ENCODE peak calls at places on chromosomes 2 and 18, in nine cellular contexts. One of them, this sample, is unnamed.
A peak's percentile ranks its signal among the peaks of the same experiment; 100 is the strongest.

GRCh38 chr2:65434592-65435241 is 2.3 kb upstream of the SPRED2 start:
- DNase-seq in CD4-positive, alpha-beta memory T cell: no peak
- DNase-seq in activated gamma-delta T cell treated with anti-CD3 and anti-CD28 coated beads, Interleukin-2, amount 50 U/mL, for 16 hours: no peak
- DNase-seq in DMS 273 treated with DMSO at 0.1 percent for 48 hours: no peak
- DNase-seq in T-helper 9 cell: no peak
- DNase-seq in cardiac muscle cell: no peak
- DNase-seq in activated CD4-positive, alpha-beta T cell treated with anti-CD3 and anti-CD28 coated beads for 4 hours: no peak
- DNase-seq in mucosa of descending colon: no peak
- DNase-seq in heart left ventricle: no peak
- DNase-seq in this sample: no peak

GRCh38 chr2:121804997-121805766 is 49.7 kb downstream of the TSN start:
- DNase-seq in DMS 273 treated with DMSO at 0.1 percent for 48 hours: no peak
- DNase-seq in activated CD4-positive, alpha-beta T cell treated with anti-CD3 and anti-CD28 coated beads for 4 hours: no peak
- DNase-seq in cardiac muscle cell: no peak
- DNase-seq in CD4-positive, alpha-beta memory T cell: no peak
- DNase-seq in T-helper 9 cell: no peak
- DNase-seq in activated gamma-delta T cell treated with anti-CD3 and anti-CD28 coated beads, Interleukin-2, amount 50 U/mL, for 16 hours: no peak
- DNase-seq in heart left ventricle: no peak
- DNase-seq in mucosa of descending colon: no peak
- DNase-seq in this sample: no peak

GRCh38 chr2:43387092-43388062 is 161.0 kb upstream of the ZFP36L2 start:
- DNase-seq in activated gamma-delta T cell treated with anti-CD3 and anti-CD28 coated beads, Interleukin-2, amount 50 U/mL, for 16 hours: no peak
- DNase-seq in activated CD4-positive, alpha-beta T cell treated with anti-CD3 and anti-CD28 coated beads for 4 hours: no peak
- DNase-seq in DMS 273 treated with DMSO at 0.1 percent for 48 hours: no peak
- DNase-seq in heart left ventricle: no peak
- DNase-seq in cardiac muscle cell: peak; percentile 49
- DNase-seq in T-helper 9 cell: no peak
- DNase-seq in CD4-positive, alpha-beta memory T cell: no peak
- DNase-seq in mucosa of descending colon: peak; percentile 29
- DNase-seq in this sample: no peak

GRCh38 chr18:42649636-42650035 is 465.8 kb downstream of the RIT2 start:
- DNase-seq in CD4-positive, alpha-beta memory T cell: no peak
- DNase-seq in DMS 273 treated with DMSO at 0.1 percent for 48 hours: no peak
- DNase-seq in activated CD4-positive, alpha-beta T cell treated with anti-CD3 and anti-CD28 coated beads for 4 hours: no peak
- DNase-seq in mucosa of descending colon: no peak
- DNase-seq in heart left ventricle: no peak
- DNase-seq in activated gamma-delta T cell treated with anti-CD3 and anti-CD28 coated beads, Interleukin-2, amount 50 U/mL, for 16 hours: no peak
- DNase-seq in cardiac muscle cell: peak; percentile 44
- DNase-seq in T-helper 9 cell: no peak
- DNase-seq in this sample: no peak

GRCh38 chr18:40152859-40153258 is 1802.2 kb upstream of the PIK3C3 start:
- DNase-seq in mucosa of descending colon: no peak
- DNase-seq in CD4-positive, alpha-beta memory T cell: no peak
- DNase-seq in cardiac muscle cell: peak; percentile 16
- DNase-seq in DMS 273 treated with DMSO at 0.1 percent for 48 hours: no peak
- DNase-seq in T-helper 9 cell: no peak
- DNase-seq in activated CD4-positive, alpha-beta T cell treated with anti-CD3 and anti-CD28 coated beads for 4 hours: no peak
- DNase-seq in heart left ventricle: no peak
- DNase-seq in activated gamma-delta T cell treated with anti-CD3 and anti-CD28 coated beads, Interleukin-2, amount 50 U/mL, for 16 hours: no peak
- DNase-seq in this sample: no peak

GRCh38 chr18:35998967-35999366 is 26.5 kb downstream of the RMP24 start:
- DNase-seq in heart left ventricle: no peak
- DNase-seq in cardiac muscle cell: peak; percentile 21
- DNase-seq in T-helper 9 cell: no peak
- DNase-seq in CD4-positive, alpha-beta memory T cell: no peak
- DNase-seq in activated CD4-positive, alpha-beta T cell treated with anti-CD3 and anti-CD28 coated beads for 4 hours: no peak
- DNase-seq in mucosa of descending colon: no peak
- DNase-seq in DMS 273 treated with DMSO at 0.1 percent for 48 hours: no peak
- DNase-seq in activated gamma-delta T cell treated with anti-CD3 and anti-CD28 coated beads, Interleukin-2, amount 50 U/mL, for 16 hours: no peak
- DNase-seq in this sample: no peak

GRCh38 chr2:228657807-228658402 is 476.4 kb upstream of the SPHKAP start:
- DNase-seq in activated CD4-positive, alpha-beta T cell treated with anti-CD3 and anti-CD28 coated beads for 4 hours: no peak
- DNase-seq in cardiac muscle cell: peak; percentile 62
- DNase-seq in heart left ventricle: no peak
- DNase-seq in T-helper 9 cell: no peak
- DNase-seq in DMS 273 treated with DMSO at 0.1 percent for 48 hours: peak; percentile 5
- DNase-seq in CD4-positive, alpha-beta memory T cell: no peak
- DNase-seq in activated gamma-delta T cell treated with anti-CD3 and anti-CD28 coated beads, Interleukin-2, amount 50 U/mL, for 16 hours: no peak
- DNase-seq in mucosa of descending colon: no peak
- DNase-seq in this sample: peak; percentile 24

GRCh38 chr2:233287871-233288270 is 19.7 kb upstream of the SAG start:
- DNase-seq in DMS 273 treated with DMSO at 0.1 percent for 48 hours: no peak
- DNase-seq in T-helper 9 cell: no peak
- DNase-seq in cardiac muscle cell: no peak
- DNase-seq in activated gamma-delta T cell treated with anti-CD3 and anti-CD28 coated beads, Interleukin-2, amount 50 U/mL, for 16 hours: no peak
- DNase-seq in activated CD4-positive, alpha-beta T cell treated with anti-CD3 and anti-CD28 coated beads for 4 hours: no peak
- DNase-seq in CD4-positive, alpha-beta memory T cell: no peak
- DNase-seq in heart left ventricle: no peak
- DNase-seq in mucosa of descending colon: no peak
- DNase-seq in this sample: no peak

GRCh38 chr2:105431367-105432088 is 32.7 kb upstream of the FHL2 start:
- DNase-seq in DMS 273 treated with DMSO at 0.1 percent for 48 hours: no peak
- DNase-seq in heart left ventricle: peak; percentile 80
- DNase-seq in T-helper 9 cell: no peak
- DNase-seq in activated gamma-delta T cell treated with anti-CD3 and anti-CD28 coated beads, Interleukin-2, amount 50 U/mL, for 16 hours: no peak
- DNase-seq in mucosa of descending colon: no peak
- DNase-seq in CD4-positive, alpha-beta memory T cell: no peak
- DNase-seq in activated CD4-positive, alpha-beta T cell treated with anti-CD3 and anti-CD28 coated beads for 4 hours: no peak
- DNase-seq in cardiac muscle cell: peak; percentile 74
- DNase-seq in this sample: no peak

GRCh38 chr2:43273477-43273876 is 47.1 kb upstream of the ZFP36L2 start:
- DNase-seq in CD4-positive, alpha-beta memory T cell: no peak
- DNase-seq in cardiac muscle cell: peak; percentile 37
- DNase-seq in T-helper 9 cell: no peak
- DNase-seq in mucosa of descending colon: no peak
- DNase-seq in activated CD4-positive, alpha-beta T cell treated with anti-CD3 and anti-CD28 coated beads for 4 hours: no peak
- DNase-seq in heart left ventricle: no peak
- DNase-seq in activated gamma-delta T cell treated with anti-CD3 and anti-CD28 coated beads, Interleukin-2, amount 50 U/mL, for 16 hours: no peak
- DNase-seq in DMS 273 treated with DMSO at 0.1 percent for 48 hours: no peak
- DNase-seq in this sample: no peak

GRCh38 chr2:133633309-133633708 is 65.0 kb upstream of the NCKAP5 start:
- DNase-seq in T-helper 9 cell: no peak
- DNase-seq in activated gamma-delta T cell treated with anti-CD3 and anti-CD28 coated beads, Interleukin-2, amount 50 U/mL, for 16 hours: no peak
- DNase-seq in cardiac muscle cell: no peak
- DNase-seq in activated CD4-positive, alpha-beta T cell treated with anti-CD3 and anti-CD28 coated beads for 4 hours: no peak
- DNase-seq in CD4-positive, alpha-beta memory T cell: no peak
- DNase-seq in DMS 273 treated with DMSO at 0.1 percent for 48 hours: no peak
- DNase-seq in heart left ventricle: no peak
- DNase-seq in mucosa of descending colon: no peak
- DNase-seq in this sample: no peak

GRCh38 chr2:189874571-189875320 is 90.5 kb downstream of the PMS1 start:
- DNase-seq in DMS 273 treated with DMSO at 0.1 percent for 48 hours: no peak
- DNase-seq in activated gamma-delta T cell treated with anti-CD3 and anti-CD28 coated beads, Interleukin-2, amount 50 U/mL, for 16 hours: no peak
- DNase-seq in heart left ventricle: no peak
- DNase-seq in cardiac muscle cell: no peak
- DNase-seq in activated CD4-positive, alpha-beta T cell treated with anti-CD3 and anti-CD28 coated beads for 4 hours: no peak
- DNase-seq in T-helper 9 cell: no peak
- DNase-seq in mucosa of descending colon: no peak
- DNase-seq in CD4-positive, alpha-beta memory T cell: no peak
- DNase-seq in this sample: no peak

GRCh38 chr2:233638836-233639235 is 2.6 kb downstream of the UGT1A10 start:
- DNase-seq in cardiac muscle cell: no peak
- DNase-seq in activated gamma-delta T cell treated with anti-CD3 and anti-CD28 coated beads, Interleukin-2, amount 50 U/mL, for 16 hours: no peak
- DNase-seq in DMS 273 treated with DMSO at 0.1 percent for 48 hours: no peak
- DNase-seq in T-helper 9 cell: no peak
- DNase-seq in heart left ventricle: no peak
- DNase-seq in mucosa of descending colon: peak; percentile 69
- DNase-seq in activated CD4-positive, alpha-beta T cell treated with anti-CD3 and anti-CD28 coated beads for 4 hours: no peak
- DNase-seq in CD4-positive, alpha-beta memory T cell: no peak
- DNase-seq in this sample: no peak

GRCh38 chr18:48713302-48713701 is 174.5 kb downstream of the CTIF start:
- DNase-seq in heart left ventricle: peak; percentile 72
- DNase-seq in T-helper 9 cell: no peak
- DNase-seq in mucosa of descending colon: no peak
- DNase-seq in DMS 273 treated with DMSO at 0.1 percent for 48 hours: no peak
- DNase-seq in CD4-positive, alpha-beta memory T cell: no peak
- DNase-seq in cardiac muscle cell: peak; percentile 78
- DNase-seq in activated gamma-delta T cell treated with anti-CD3 and anti-CD28 coated beads, Interleukin-2, amount 50 U/mL, for 16 hours: no peak
- DNase-seq in activated CD4-positive, alpha-beta T cell treated with anti-CD3 and anti-CD28 coated beads for 4 hours: no peak
- DNase-seq in this sample: no peak

GRCh38 chr2:129253461-129253812 is 726.0 kb upstream of the RAB6C start:
- DNase-seq in T-helper 9 cell: no peak
- DNase-seq in mucosa of descending colon: peak; percentile 7
- DNase-seq in DMS 273 treated with DMSO at 0.1 percent for 48 hours: no peak
- DNase-seq in heart left ventricle: no peak
- DNase-seq in CD4-positive, alpha-beta memory T cell: no peak
- DNase-seq in activated gamma-delta T cell treated with anti-CD3 and anti-CD28 coated beads, Interleukin-2, amount 50 U/mL, for 16 hours: no peak
- DNase-seq in cardiac muscle cell: peak; percentile 53
- DNase-seq in activated CD4-positive, alpha-beta T cell treated with anti-CD3 and anti-CD28 coated beads for 4 hours: no peak
- DNase-seq in this sample: peak; percentile 10

GRCh38 chr18:59729781-59730180 is 32.6 kb upstream of the CCBE1 start:
- DNase-seq in T-helper 9 cell: no peak
- DNase-seq in activated CD4-positive, alpha-beta T cell treated with anti-CD3 and anti-CD28 coated beads for 4 hours: no peak
- DNase-seq in mucosa of descending colon: no peak
- DNase-seq in DMS 273 treated with DMSO at 0.1 percent for 48 hours: no peak
- DNase-seq in activated gamma-delta T cell treated with anti-CD3 and anti-CD28 coated beads, Interleukin-2, amount 50 U/mL, for 16 hours: no peak
- DNase-seq in heart left ventricle: no peak
- DNase-seq in CD4-positive, alpha-beta memory T cell: no peak
- DNase-seq in cardiac muscle cell: no peak
- DNase-seq in this sample: no peak

GRCh38 chr2:45134726-45135125 is 125.5 kb upstream of the SIX2 start:
- DNase-seq in activated gamma-delta T cell treated with anti-CD3 and anti-CD28 coated beads, Interleukin-2, amount 50 U/mL, for 16 hours: no peak
- DNase-seq in CD4-positive, alpha-beta memory T cell: no peak
- DNase-seq in DMS 273 treated with DMSO at 0.1 percent for 48 hours: no peak
- DNase-seq in cardiac muscle cell: peak; percentile 71
- DNase-seq in mucosa of descending colon: peak; percentile 31
- DNase-seq in activated CD4-positive, alpha-beta T cell treated with anti-CD3 and anti-CD28 coated beads for 4 hours: no peak
- DNase-seq in heart left ventricle: no peak
- DNase-seq in T-helper 9 cell: no peak
- DNase-seq in this sample: no peak

GRCh38 chr2:168397629-168398028 is 58.4 kb upstream of the CERS6 start:
- DNase-seq in mucosa of descending colon: no peak
- DNase-seq in CD4-positive, alpha-beta memory T cell: no peak
- DNase-seq in cardiac muscle cell: no peak
- DNase-seq in T-helper 9 cell: no peak
- DNase-seq in activated gamma-delta T cell treated with anti-CD3 and anti-CD28 coated beads, Interleukin-2, amount 50 U/mL, for 16 hours: no peak
- DNase-seq in DMS 273 treated with DMSO at 0.1 percent for 48 hours: peak; percentile 51
- DNase-seq in heart left ventricle: no peak
- DNase-seq in activated CD4-positive, alpha-beta T cell treated with anti-CD3 and anti-CD28 coated beads for 4 hours: no peak
- DNase-seq in this sample: no peak

GRCh38 chr18:69495338-69495737 is 94.7 kb downstream of the DOK6 start:
- DNase-seq in T-helper 9 cell: no peak
- DNase-seq in activated CD4-positive, alpha-beta T cell treated with anti-CD3 and anti-CD28 coated beads for 4 hours: no peak
- DNase-seq in CD4-positive, alpha-beta memory T cell: no peak
- DNase-seq in mucosa of descending colon: no peak
- DNase-seq in DMS 273 treated with DMSO at 0.1 percent for 48 hours: no peak
- DNase-seq in heart left ventricle: no peak
- DNase-seq in activated gamma-delta T cell treated with anti-CD3 and anti-CD28 coated beads, Interleukin-2, amount 50 U/mL, for 16 hours: no peak
- DNase-seq in cardiac muscle cell: no peak
- DNase-seq in this sample: no peak

GRCh38 chr18:5295231-5295920 is at the start of gene ZBTB14:
- DNase-seq in heart left ventricle: peak; percentile 83
- DNase-seq in activated CD4-positive, alpha-beta T cell treated with anti-CD3 and anti-CD28 coated beads for 4 hours: peak; percentile 70
- DNase-seq in CD4-positive, alpha-beta memory T cell: peak; percentile 79
- DNase-seq in cardiac muscle cell: peak; percentile 78
- DNase-seq in activated gamma-delta T cell treated with anti-CD3 and anti-CD28 coated beads, Interleukin-2, amount 50 U/mL, for 16 hours: peak; percentile 47
- DNase-seq in DMS 273 treated with DMSO at 0.1 percent for 48 hours: no peak
- DNase-seq in T-helper 9 cell: peak; percentile 60
- DNase-seq in mucosa of descending colon: peak; percentile 65
- DNase-seq in this sample: no peak

GRCh38 chr2:74440005-74440377 is 1.7 kb downstream of the RTKN start:
- DNase-seq in activated gamma-delta T cell treated with anti-CD3 and anti-CD28 coated beads, Interleukin-2, amount 50 U/mL, for 16 hours: no peak
- DNase-seq in cardiac muscle cell: peak; percentile 79
- DNase-seq in DMS 273 treated with DMSO at 0.1 percent for 48 hours: no peak
- DNase-seq in activated CD4-positive, alpha-beta T cell treated with anti-CD3 and anti-CD28 coated beads for 4 hours: no peak
- DNase-seq in mucosa of descending colon: peak; percentile 58
- DNase-seq in CD4-positive, alpha-beta memory T cell: no peak
- DNase-seq in heart left ventricle: peak; percentile 86
- DNase-seq in T-helper 9 cell: no peak
- DNase-seq in this sample: no peak

GRCh38 chr2:181362561-181362960 is 94.6 kb upstream of the ITGA4 start:
- DNase-seq in heart left ventricle: no peak
- DNase-seq in activated gamma-delta T cell treated with anti-CD3 and anti-CD28 coated beads, Interleukin-2, amount 50 U/mL, for 16 hours: no peak
- DNase-seq in DMS 273 treated with DMSO at 0.1 percent for 48 hours: no peak
- DNase-seq in mucosa of descending colon: no peak
- DNase-seq in cardiac muscle cell: no peak
- DNase-seq in CD4-positive, alpha-beta memory T cell: no peak
- DNase-seq in T-helper 9 cell: no peak
- DNase-seq in activated CD4-positive, alpha-beta T cell treated with anti-CD3 and anti-CD28 coated beads for 4 hours: no peak
- DNase-seq in this sample: no peak